ENCODE peak calls at places on chromosomes 12 and 14, in five cellular contexts. V, H, I, R and J are unnamed samples.

GRCh38 chr12:65776994-65777393 is 47.3 kb upstream of the HMGA2 start:
- DNase-seq in H (no peak), R (no peak), I (no peak), V (no peak), J (no peak)

GRCh38 chr12:96225003-96225855 is 31.1 kb downstream of the ELK3 start:
- DNase-seq in H (no peak), I (no peak), R (no peak), V (no peak), J (no peak)

GRCh38 chr12:45801625-45802024 is 72.1 kb downstream of the ARID2 start:
- DNase-seq in H (no peak), V (no peak), I (no peak), R (no peak), J (no peak)

GRCh38 chr14:99780690-99781089 is 12.5 kb upstream of the EML1 start:
- DNase-seq in H (no peak), R (no peak), I (no peak), V (no peak), J (no peak)

GRCh38 chr14:74577948-74578275 is 34.1 kb downstream of the LTBP2 start:
- DNase-seq in V (no peak), H (no peak), I (no peak), R (no peak), J (no peak)

GRCh38 chr12:52148541-52149181 is 43.2 kb downstream of the KRT80 start:
- DNase-seq in H (peak; percentile 91), R (no peak), V (no peak), I (no peak), J (peak; percentile 20)

GRCh38 chr12:104522985-104523719 is 66.4 kb downstream of the CHST11 start:
- DNase-seq in I (no peak), V (no peak), H (no peak), R (no peak), J (peak; percentile 21)

GRCh38 chr12:107091989-107092641 is 1.2 kb downstream of the CRY1 start:
- DNase-seq in R (peak; percentile 99), I (peak; percentile 70), V (no peak), H (peak; percentile 73), J (peak; percentile 94)

GRCh38 chr14:21089877-21090193 is 8.6 kb downstream of the ZNF219 start:
- DNase-seq in I (no peak), R (no peak), V (no peak), H (no peak), J (no peak)

GRCh38 chr14:32212833-32213232 is 9.8 kb upstream of the RNU6-8 start:
- DNase-seq in R (no peak), I (no peak), H (no peak), V (no peak), J (no peak)

GRCh38 chr12:24562761-24563392 is 386.0 kb downstream of the BCAT1 start:
- DNase-seq in V (peak; percentile 74), R (peak; percentile 77), H (peak; percentile 66), I (peak; percentile 65), J (no peak)

GRCh38 chr12:31876568-31877424 is 82.4 kb upstream of the RESF1 start:
- DNase-seq in I (no peak), V (no peak), H (no peak), R (peak; percentile 58), J (no peak)

GRCh38 chr12:34625116-34625515 is 602.8 kb downstream of the ALG10 start:
- DNase-seq in R (no peak), V (no peak), I (no peak), H (no peak), J (no peak)

GRCh38 chr12:78037707-78038106 is 207.0 kb downstream of the NAV3 start:
- DNase-seq in H (no peak), I (no peak), V (no peak), R (no peak), J (no peak)

GRCh38 chr12:78036889-78037288 is 206.2 kb downstream of the NAV3 start:
- DNase-seq in V (no peak), I (no peak), H (no peak), R (no peak), J (no peak)

GRCh38 chr12:78038541-78038940 is 207.8 kb downstream of the NAV3 start:
- DNase-seq in V (no peak), R (no peak), H (no peak), I (no peak), J (no peak)

GRCh38 chr12:78040111-78040510 is 209.4 kb downstream of the NAV3 start:
- DNase-seq in V (no peak), H (no peak), R (no peak), I (no peak), J (no peak)

DNA sequence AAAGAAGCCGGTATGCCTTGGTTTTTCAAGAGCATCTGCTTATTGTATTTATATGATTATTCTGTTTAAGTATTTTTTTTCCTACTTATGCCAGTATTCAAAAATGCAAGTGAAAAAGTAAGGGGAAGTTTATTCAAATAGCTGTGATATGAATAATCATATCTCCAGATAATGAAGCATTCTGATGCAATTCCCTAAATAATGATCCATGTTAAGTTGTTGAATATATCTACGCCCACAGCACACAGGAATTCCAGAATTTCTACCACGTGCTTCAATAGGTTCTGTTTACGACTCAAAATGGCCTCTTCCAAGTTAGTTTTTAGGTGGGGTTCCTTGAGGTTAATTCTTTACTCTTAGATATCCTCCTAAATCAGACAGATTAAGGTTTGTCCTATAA is 208.3 kb downstream of the NAV3 start:
- DNase-seq in V (no peak), I (no peak), H (no peak), R (no peak), J (no peak)
- H2BK12ac ChIP-seq in V (no peak overlapping the region), I (no peak overlapping the region), H (no peak overlapping the region), R (no peak overlapping the region), J (no peak overlapping the region)

DNA sequence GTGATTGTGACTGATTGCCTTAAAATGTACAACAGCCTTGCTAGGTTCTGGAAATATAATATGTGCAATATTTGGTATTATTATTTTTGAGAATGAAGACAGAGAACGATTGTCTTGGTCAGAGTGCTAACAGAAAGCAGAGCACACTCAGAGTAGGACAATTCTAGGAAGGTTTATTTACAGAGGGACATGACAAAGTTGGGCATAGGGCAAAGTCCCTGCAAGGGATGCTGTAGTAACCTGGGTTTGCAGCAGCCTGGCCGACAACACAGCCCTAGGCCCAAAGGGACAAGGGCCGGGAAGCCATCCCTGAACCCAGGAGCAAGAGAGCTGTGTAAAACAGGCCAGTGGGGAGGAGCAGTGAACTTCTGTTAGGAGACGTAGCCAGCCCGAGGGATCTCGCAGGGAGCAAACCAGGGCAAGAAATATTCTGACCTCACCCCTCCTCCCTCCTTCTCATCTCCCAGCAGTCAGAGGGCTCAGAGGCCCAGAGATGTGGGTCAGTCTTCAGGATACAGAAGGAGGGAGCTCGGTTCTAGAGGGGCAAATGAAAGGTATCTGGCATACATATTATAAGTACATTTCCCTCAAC is 51.0 kb upstream of the FERMT2 start:
- DNase-seq in H (no peak), I (no peak), V (no peak), R (no peak), J (no peak)
- H2AFZ ChIP-seq in H (no peak overlapping the region), I (peak overlapping the region; percentile 74), V (peak overlapping the region; percentile 79), R (no peak overlapping the region), J (no peak overlapping the region)

GRCh38 chr12:12428961-12429657 is 72.2 kb downstream of the BORCS5 start:
- DNase-seq in I (no peak), R (no peak), H (no peak), V (no peak), J (peak; percentile 85)
- H2BK120ac ChIP-seq in I (no peak overlapping the region), R (peak overlapping the region; percentile 79), H (no peak overlapping the region), V (no peak overlapping the region), J (no peak overlapping the region)

DNA sequence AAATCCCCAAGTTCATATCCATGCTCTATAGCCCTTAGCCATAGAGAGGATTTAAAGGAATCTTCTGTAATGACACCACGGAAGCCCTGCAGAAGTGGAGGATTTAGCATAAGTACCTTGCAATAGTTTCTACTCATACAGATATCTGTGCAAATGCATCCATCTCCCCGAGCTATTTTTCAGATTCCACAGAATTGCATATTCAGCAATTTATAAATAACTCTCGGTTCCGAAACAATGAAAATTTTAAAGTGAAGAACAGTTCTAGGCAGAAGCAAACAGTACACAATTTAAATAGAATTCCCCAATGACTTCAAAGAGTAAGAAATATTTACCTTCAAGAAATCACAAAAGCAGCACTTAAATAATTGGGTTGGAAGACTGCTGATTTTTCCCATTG is 379 bp downstream of the IGF1 start:
- DNase-seq in I (no peak), H (no peak), V (no peak), R (no peak), J (no peak)
- H2BK12ac ChIP-seq in I (no peak overlapping the region), H (no peak overlapping the region), V (no peak overlapping the region), R (no peak overlapping the region), J (no peak overlapping the region)

DNA sequence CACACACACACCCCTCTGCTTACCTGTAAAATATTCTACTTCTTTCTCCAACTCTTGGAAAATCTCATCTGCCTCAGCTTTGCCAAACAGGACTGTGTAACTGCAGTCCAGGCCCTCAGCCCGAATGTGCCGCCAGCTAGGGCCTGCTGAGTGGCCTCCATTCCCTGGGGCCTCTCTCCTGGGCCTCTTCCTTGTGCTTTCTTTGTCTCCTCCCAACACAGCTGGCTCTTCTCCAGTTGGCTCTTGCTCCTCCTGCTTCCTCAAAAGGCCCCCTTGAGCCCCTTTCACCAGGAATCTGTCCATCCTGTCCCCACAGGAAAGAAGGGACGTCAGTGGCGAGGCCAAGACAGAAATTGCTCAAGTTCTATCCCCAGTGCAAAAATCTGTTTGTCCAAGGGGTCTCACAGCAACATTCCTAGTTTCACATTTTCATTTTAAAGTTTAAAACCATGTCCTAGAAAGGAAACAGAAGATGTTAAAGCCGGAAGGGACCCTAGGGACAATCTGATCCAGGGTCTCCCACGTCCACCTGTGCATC is 719 bp downstream of the ALKBH2 start:
- DNase-seq in H (no peak), R (no peak), V (no peak), I (no peak), J (no peak)
- H2AFZ ChIP-seq in H (no peak overlapping the region), R (no peak overlapping the region), V (peak overlapping the region; percentile 71), I (peak overlapping the region; percentile 77), J (peak overlapping the region; percentile 46)